ENCODE peak calls at places on chromosome 20, in nine cellular contexts. V is NCI-H1048; C is activated naive CD4-positive, alpha-beta T cell; F is NCI-H524; T is skeletal muscle cell; H is C1 segment of cervical spinal cord; P is NCI-H2029 treated with DMSO at 0.1 percent for 48 hours; J is erythroblast; I is stimulated activated CD4-positive, alpha-beta T cell treated with anti-CD3 and anti-CD28 coated beads, Interleukin-4, amount 100 ng/mL, for 24 hours. A is an unnamed sample.

GRCh38 chr20:53013847-53014246 is 41.7 kb downstream of the TSHZ2 start:
- DNase-seq in T (no peak), C (no peak), F (no peak), I (no peak), V (no peak), P (no peak), J (no peak), H (no peak), A (no peak)

GRCh38 chr20:11921326-11921725 is 3.6 kb downstream of the BTBD3 start:
- DNase-seq in J (no peak), F (no peak), P (no peak), T (no peak), H (no peak), I (no peak), C (no peak), V (no peak), A (no peak)

GRCh38 chr20:44691424-44692423 is 23.4 kb upstream of the CCN5 start:
- DNase-seq in F (no peak), H (no peak), I (no peak), P (no peak), V (no peak), J (no peak), C (no peak), T (no peak), A (no peak)

GRCh38 chr20:49187330-49188100 is 619 bp downstream of the STAU1 start:
- DNase-seq in C (no peak), I (peak; percentile 49), J (peak; percentile 86), F (no peak), V (no peak), H (peak; percentile 49), T (no peak), P (no peak), A (peak; percentile 64)

GRCh38 chr20:9686866-9687265 is 152.0 kb downstream of the PAK5 start:
- DNase-seq in F (no peak), J (no peak), C (no peak), I (no peak), P (no peak), V (no peak), H (no peak), T (no peak), A (no peak)

GRCh38 chr20:5781798-5782750 is 31.9 kb downstream of the SHLD1 start:
- DNase-seq in P (no peak), I (no peak), F (no peak), C (no peak), H (no peak), T (no peak), V (no peak), J (peak; percentile 46), A (no peak)

GRCh38 chr20:61056627-61057312 is 195.3 kb upstream of the CDH4 start:
- DNase-seq in F (no peak), T (no peak), I (no peak), P (no peak), J (no peak), V (no peak), H (no peak), C (no peak), A (no peak)

GRCh38 chr20:21632031-21632430 is 73.4 kb upstream of the PAX1 start:
- DNase-seq in C (no peak), T (no peak), V (no peak), H (no peak), F (no peak), P (no peak), J (no peak), I (no peak), A (no peak)

GRCh38 chr20:64222273-64222672 is 33.3 kb upstream of the PCMTD2 start:
- DNase-seq in F (no peak), T (no peak), V (no peak), C (no peak), P (no peak), I (no peak), J (no peak), H (no peak), A (no peak)

GRCh38 chr20:35947489-35947888 is 6.8 kb downstream of the SCAND1 start:
- DNase-seq in V (no peak), F (no peak), J (peak; percentile 63), T (no peak), H (no peak), P (no peak), C (no peak), I (peak; percentile 18), A (peak; percentile 65)

GRCh38 chr20:41818369-41818768 is 200.2 kb upstream of the CHD6 start:
- DNase-seq in V (no peak), I (no peak), J (no peak), H (no peak), P (no peak), C (no peak), T (no peak), F (no peak), A (no peak)

GRCh38 chr20:4665591-4665990 is 56.1 kb upstream of the PRND start:
- DNase-seq in C (no peak), I (no peak), V (no peak), H (no peak), P (no peak), T (no peak), F (no peak), J (no peak), A (no peak)

GRCh38 chr20:9520096-9520495 is 5.7 kb downstream of the LAMP5 start:
- DNase-seq in J (no peak), T (no peak), C (no peak), F (no peak), I (no peak), V (no peak), H (no peak), P (no peak), A (no peak)

GRCh38 chr20:4811661-4812181 is 90.0 kb downstream of the PRND start:
- DNase-seq in P (no peak), V (no peak), T (no peak), I (peak; percentile 39), J (no peak), H (peak; percentile 24), C (peak; percentile 44), F (no peak), A (peak; percentile 84)

GRCh38 chr20:10370091-10370887 is 63.7 kb downstream of the MKKS start:
- DNase-seq in J (no peak), C (no peak), H (no peak), V (no peak), I (no peak), F (no peak), P (no peak), T (no peak), A (no peak)

GRCh38 chr20:45052698-45053440 is 48.1 kb downstream of the KCNS1 start:
- DNase-seq in J (no peak), H (no peak), P (peak; percentile 38), V (no peak), C (no peak), I (peak; percentile 19), T (no peak), F (no peak), A (no peak)

GRCh38 chr20:50302463-50303041 is 111.9 kb downstream of the CEBPB start:
- DNase-seq in P (no peak), I (no peak), J (no peak), V (no peak), H (no peak), C (no peak), T (no peak), F (no peak), A (no peak)

GRCh38 chr20:57457243-57457761 is 66.1 kb downstream of the RBM38 start:
- DNase-seq in H (no peak), V (no peak), J (no peak), I (no peak), F (no peak), C (no peak), P (no peak), T (no peak), A (no peak)

GRCh38 chr20:34540596-34541263 is 17.8 kb upstream of the MAP1LC3A start:
- DNase-seq in T (no peak), F (no peak), P (no peak), V (no peak), C (no peak), H (no peak), J (no peak), I (no peak), A (no peak)

GRCh38 chr20:57747889-57748456 is 38.2 kb upstream of the PMEPA1 start:
- DNase-seq in H (no peak), T (no peak), F (no peak), C (no peak), I (no peak), V (no peak), P (no peak), J (no peak), A (peak; percentile 54)

GRCh38 chr20:433300-433975 is 25.3 kb downstream of the RBCK1 start:
- DNase-seq in J (no peak), C (no peak), I (peak; percentile 73), T (no peak), H (no peak), F (no peak), V (no peak), P (no peak), A (peak; percentile 84)